ENCODE peak calls at places on chromosomes 4 and X, in six cellular contexts. P is IMR-90, O is mesendoderm, H is neuronal stem cell, I is trophoblast cell, B is H1. R is an unnamed sample. For H3K36me3 and H3K4me1, the result is how much of the 10 kb centered on the place peaks cover.

GRCh38 chr4:6601661-6602250 is 26.8 kb downstream of the MAN2B2 start:
- DNase-seq in P (no peak), O (no peak), H (no peak), I (no peak), B (no peak), R (no peak)

GRCh38 chrX:111868726-111869638 is 7.0 kb upstream of the TRPC5OS start:
- DNase-seq in P (peak), O (peak), H (peak), I (no peak), B (no peak), R (peak)

GRCh38 chr4:128393111-128393704 is 105.6 kb upstream of the PGRMC2 start:
- DNase-seq in P (peak), O (no peak), H (no peak), I (no peak), B (no peak), R (peak)

GRCh38 chr4:114658776-114659175 is 60.2 kb downstream of the UGT8 start:
- DNase-seq in P (no peak), O (no peak), H (no peak), I (no peak), B (no peak), R (no peak)

GRCh38 chrX:21355831-21356230 is 18.4 kb upstream of the CNKSR2 start:
- DNase-seq in P (no peak), O (no peak), H (no peak), I (no peak), B (no peak), R (no peak)

GRCh38 chr4:156472624-156473023 is 499.0 kb downstream of the PDGFC start:
- DNase-seq in P (no peak), O (no peak), H (no peak), I (no peak), B (no peak), R (no peak)

GRCh38 chrX:599837-600715 is 30.5 kb upstream of the SHOX start:
- DNase-seq in P (no peak), O (no peak), H (no peak), I (no peak), B (peak), R (no peak)

GRCh38 chr4:88457307-88458090 is 580 bp downstream of the HERC5 start:
- DNase-seq in P (no peak), O (peak), H (peak), I (peak), B (no peak), R (peak)

GRCh38 chrX:123590842-123591491 is 141.9 kb downstream of the THOC2 start:
- DNase-seq in P (peak), O (no peak), H (no peak), I (no peak), B (no peak), R (peak)

GRCh38 chrX:48357681-48358080 is 1.2 kb upstream of the SSX3 start:
- DNase-seq in P (no peak), O (no peak), H (no peak), I (no peak), B (no peak), R (no peak)

DNA sequence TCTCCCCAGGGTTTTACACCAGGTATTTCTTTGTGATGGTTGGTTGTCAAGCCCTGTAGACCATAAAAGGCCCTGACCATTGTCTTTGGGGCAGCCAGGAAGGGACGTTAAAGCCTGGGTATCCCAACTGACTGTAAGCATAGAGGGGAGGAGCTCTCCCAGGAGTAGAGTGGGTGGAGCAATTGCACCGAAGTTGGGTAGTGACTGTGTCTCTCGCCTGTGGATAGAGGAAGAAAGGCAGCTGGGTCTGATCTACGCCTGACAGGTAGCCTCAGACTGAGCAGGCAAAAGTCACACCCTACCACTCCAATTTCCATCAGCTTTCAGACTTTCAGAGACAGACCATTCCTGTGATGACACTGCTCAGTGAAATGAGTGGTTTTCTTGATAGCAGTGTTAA is 123.3 kb downstream of the KLHL8 start:
- DNase-seq in P (no peak), O (peak), H (no peak), I (no peak), B (no peak), R (no peak)
- H3K36me3 ChIP-seq in P (under half), O (under half), H (under half), I (under half), B (under half), R (under half)

DNA sequence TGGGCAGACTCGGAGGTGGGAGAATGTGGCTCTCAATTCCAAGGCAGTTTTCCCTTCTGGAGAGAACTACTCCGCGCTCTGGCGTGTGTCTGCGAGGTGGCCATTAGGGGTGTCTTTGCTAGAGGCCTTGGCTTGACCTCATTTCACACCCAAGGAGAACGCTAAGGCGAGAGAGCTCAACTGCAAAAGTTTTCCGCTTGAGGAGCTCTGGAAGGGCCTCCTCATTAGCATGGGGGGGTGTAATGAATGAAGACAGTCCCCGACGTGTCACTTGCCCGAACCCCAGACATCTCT is 708 bp upstream of the RBPJ start:
- DNase-seq in P (peak), O (peak), H (no peak), I (no peak), B (no peak), R (peak)
- H3K4ac ChIP-seq in P (peak), O (no peak), H (no peak), I (peak), B (peak), R (peak)

DNA sequence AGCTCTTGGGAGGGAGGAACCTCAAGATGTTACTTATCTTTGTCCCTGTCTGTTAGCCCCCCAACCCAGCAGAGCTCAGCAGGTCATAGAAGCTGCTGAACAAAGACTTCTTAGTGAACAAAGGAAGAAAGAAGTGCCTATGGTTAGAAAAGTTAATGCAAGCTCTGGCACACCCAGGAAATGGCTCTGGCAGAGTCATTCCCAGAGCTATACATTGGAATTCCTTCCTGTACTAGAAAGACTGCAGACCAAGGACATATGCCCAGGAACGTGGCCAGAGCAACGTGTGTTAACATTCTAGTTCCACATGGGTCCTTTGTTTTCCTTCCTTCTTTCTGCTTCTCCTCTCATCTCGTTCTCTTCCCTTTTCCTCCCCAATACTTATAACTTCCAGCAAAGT is 73.9 kb downstream of the SEL1L3 start:
- DNase-seq in P (no peak), O (no peak), H (no peak), I (no peak), B (no peak), R (no peak)
- H3K4me1 ChIP-seq in P (under half), O (under half), H (under half), I (under half), B (under half), R (under half)

DNA sequence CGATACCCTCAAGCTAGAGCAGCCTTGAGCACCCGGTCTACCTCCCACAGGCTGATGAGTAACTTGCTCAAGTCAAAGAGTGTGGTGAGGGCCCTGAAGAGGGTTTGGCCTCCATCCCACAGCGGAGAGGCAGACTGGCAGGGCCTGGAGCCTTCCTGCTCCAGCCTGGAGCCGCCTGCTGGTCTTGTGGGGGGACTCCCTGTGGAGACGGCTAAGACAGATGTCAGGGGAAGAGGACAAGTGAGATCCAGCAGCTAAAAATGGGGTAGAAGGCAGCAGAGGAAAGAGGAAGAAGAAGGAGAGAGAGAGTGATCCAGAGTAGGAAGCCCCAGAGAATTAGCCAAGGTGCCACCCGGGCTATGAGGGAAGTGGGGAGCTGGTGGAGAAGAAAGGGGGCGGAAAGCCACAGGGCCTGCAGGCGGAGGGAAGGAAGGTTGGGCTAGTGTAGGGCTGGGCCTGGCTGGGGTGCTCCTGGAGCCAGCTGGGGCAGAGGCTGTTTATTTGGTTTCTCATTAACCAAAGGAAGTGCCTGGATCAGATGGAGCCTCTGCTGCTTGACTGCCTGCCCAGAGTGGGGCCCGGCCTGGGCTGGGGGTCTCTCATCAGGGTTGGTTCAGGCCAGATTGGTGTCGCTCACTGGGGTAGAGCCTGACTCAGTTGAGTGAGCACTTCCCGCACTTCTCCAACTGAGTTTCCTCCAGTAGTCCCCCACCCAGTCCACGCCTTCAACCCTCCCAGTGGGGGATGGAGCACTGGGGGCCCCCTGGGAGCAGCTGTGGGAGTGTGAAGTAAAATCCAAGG is 14.2 kb downstream of the EFNB1 start:
- DNase-seq in P (peak), O (no peak), H (no peak), I (no peak), B (no peak), R (no peak)
- H3K36me3 ChIP-seq in P (under half), O (under half), H (under half), I (under half), B (under half), R (under half)

GRCh38 chr4:122826596-122827257 is at the start of gene FGF2:
- DNase-seq in P (peak), O (peak), H (peak), I (no peak), B (peak), R (peak)
- H3K4ac ChIP-seq in P (peak), O (peak), H (peak), I (no peak), B (peak), R (peak)

GRCh38 chr4:41124916-41125548 is 89.3 kb downstream of the APBB2 start:
- DNase-seq in P (no peak), O (peak), H (no peak), I (peak), B (no peak), R (no peak)
- H3K4me1 ChIP-seq in P (under half), O (under half), H (under half), I (under half), B (under half), R (under half)

GRCh38 chr4:152968806-152969394 is 32.8 kb downstream of the FHDC1 start:
- DNase-seq in P (peak), O (no peak), H (no peak), I (no peak), B (no peak), R (no peak)

GRCh38 chr4:152972821-152973613 is 36.9 kb downstream of the FHDC1 start:
- DNase-seq in P (peak), O (peak), H (no peak), I (peak), B (no peak), R (peak)

GRCh38 chr4:152970102-152970820 is 34.1 kb downstream of the FHDC1 start:
- DNase-seq in P (peak), O (no peak), H (no peak), I (peak), B (no peak), R (no peak)

GRCh38 chr4:152973614-152974200 is 37.6 kb downstream of the FHDC1 start:
- DNase-seq in P (no peak), O (no peak), H (no peak), I (no peak), B (no peak), R (no peak)

GRCh38 chr4:152971053-152971452 is 34.9 kb downstream of the FHDC1 start:
- DNase-seq in P (no peak), O (no peak), H (no peak), I (no peak), B (no peak), R (no peak)
- H3K36me3 ChIP-seq in P (under half), O (under half), H (under half), I (half or more), B (under half), R (under half)